ENCODE peak calls at places on chromosomes 7 and 10, in seven cellular contexts. One of them, this sample, is unnamed.

GRCh38 chr10:93751832-93752231 is 5.9 kb upstream of the LGI1 start:
- DNase-seq in cardiac fibroblast: peak
- DNase-seq in epithelial cell of esophagus: peak
- DNase-seq in GM12865: peak
- DNase-seq in astrocyte of the spinal cord: peak
- DNase-seq in mammary epithelial cell: peak
- DNase-seq in CD8-positive, alpha-beta T cell: no peak
- DNase-seq in this sample: peak

GRCh38 chr10:103614511-103615158 is 121.1 kb downstream of the NEURL1 start:
- DNase-seq in epithelial cell of esophagus: no peak
- DNase-seq in GM12865: no peak
- DNase-seq in astrocyte of the spinal cord: no peak
- DNase-seq in mammary epithelial cell: no peak
- DNase-seq in CD8-positive, alpha-beta T cell: no peak
- DNase-seq in cardiac fibroblast: peak
- DNase-seq in this sample: peak

GRCh38 chr7:46206474-46207060 is 285.5 kb upstream of the IGFBP3 start:
- DNase-seq in cardiac fibroblast: no peak
- DNase-seq in astrocyte of the spinal cord: no peak
- DNase-seq in GM12865: peak
- DNase-seq in epithelial cell of esophagus: no peak
- DNase-seq in mammary epithelial cell: peak
- DNase-seq in CD8-positive, alpha-beta T cell: no peak
- DNase-seq in this sample: no peak

GRCh38 chr10:63866075-63866746 is 345.0 kb downstream of the REEP3 start:
- DNase-seq in astrocyte of the spinal cord: peak
- DNase-seq in GM12865: peak
- DNase-seq in mammary epithelial cell: peak
- DNase-seq in epithelial cell of esophagus: peak
- DNase-seq in CD8-positive, alpha-beta T cell: peak
- DNase-seq in cardiac fibroblast: peak
- DNase-seq in this sample: peak

GRCh38 chr7:45021604-45022296 is 21.7 kb downstream of the CCM2 start:
- DNase-seq in cardiac fibroblast: peak
- DNase-seq in CD8-positive, alpha-beta T cell: no peak
- DNase-seq in epithelial cell of esophagus: peak
- DNase-seq in astrocyte of the spinal cord: peak
- DNase-seq in mammary epithelial cell: peak
- DNase-seq in GM12865: peak
- DNase-seq in this sample: peak

GRCh38 chr10:95400789-95401188 is 110.0 kb upstream of the PDLIM1 start:
- DNase-seq in cardiac fibroblast: no peak
- DNase-seq in mammary epithelial cell: no peak
- DNase-seq in CD8-positive, alpha-beta T cell: no peak
- DNase-seq in astrocyte of the spinal cord: no peak
- DNase-seq in epithelial cell of esophagus: no peak
- DNase-seq in GM12865: no peak
- DNase-seq in this sample: no peak

GRCh38 chr7:44391171-44391570 is 65.8 kb upstream of the CAMK2B start:
- DNase-seq in epithelial cell of esophagus: no peak
- DNase-seq in GM12865: no peak
- DNase-seq in mammary epithelial cell: no peak
- DNase-seq in astrocyte of the spinal cord: no peak
- DNase-seq in CD8-positive, alpha-beta T cell: no peak
- DNase-seq in cardiac fibroblast: no peak
- DNase-seq in this sample: no peak

GRCh38 chr10:15210521-15210920 is 42.0 kb upstream of the NMT2 start:
- DNase-seq in astrocyte of the spinal cord: no peak
- DNase-seq in CD8-positive, alpha-beta T cell: no peak
- DNase-seq in GM12865: no peak
- DNase-seq in cardiac fibroblast: no peak
- DNase-seq in mammary epithelial cell: no peak
- DNase-seq in epithelial cell of esophagus: no peak
- DNase-seq in this sample: no peak

GRCh38 chr10:79178614-79179403 is 110.0 kb downstream of the ZMIZ1 start:
- DNase-seq in epithelial cell of esophagus: no peak
- DNase-seq in CD8-positive, alpha-beta T cell: no peak
- DNase-seq in cardiac fibroblast: peak
- DNase-seq in mammary epithelial cell: no peak
- DNase-seq in GM12865: no peak
- DNase-seq in astrocyte of the spinal cord: peak
- DNase-seq in this sample: peak

GRCh38 chr10:73495226-73495883 is 469 bp downstream of the PPP3CB start:
- DNase-seq in GM12865: peak
- DNase-seq in epithelial cell of esophagus: peak
- DNase-seq in cardiac fibroblast: peak
- DNase-seq in CD8-positive, alpha-beta T cell: peak
- DNase-seq in astrocyte of the spinal cord: peak
- DNase-seq in mammary epithelial cell: peak
- DNase-seq in this sample: peak

GRCh38 chr7:132084776-132085388 is 491.4 kb downstream of the PLXNA4 start:
- DNase-seq in GM12865: no peak
- DNase-seq in cardiac fibroblast: peak
- DNase-seq in astrocyte of the spinal cord: no peak
- DNase-seq in CD8-positive, alpha-beta T cell: no peak
- DNase-seq in mammary epithelial cell: no peak
- DNase-seq in epithelial cell of esophagus: no peak
- DNase-seq in this sample: no peak

GRCh38 chr10:86872757-86873156 is 84.7 kb downstream of the MMRN2 start:
- DNase-seq in mammary epithelial cell: no peak
- DNase-seq in CD8-positive, alpha-beta T cell: no peak
- DNase-seq in epithelial cell of esophagus: no peak
- DNase-seq in astrocyte of the spinal cord: peak
- DNase-seq in GM12865: no peak
- DNase-seq in cardiac fibroblast: peak
- DNase-seq in this sample: no peak

GRCh38 chr10:123496336-123496735 is 169.8 kb upstream of the GPR26 start:
- DNase-seq in astrocyte of the spinal cord: no peak
- DNase-seq in epithelial cell of esophagus: no peak
- DNase-seq in CD8-positive, alpha-beta T cell: no peak
- DNase-seq in mammary epithelial cell: no peak
- DNase-seq in GM12865: no peak
- DNase-seq in cardiac fibroblast: no peak
- DNase-seq in this sample: no peak

GRCh38 chr10:87925570-87925969 is 62.1 kb downstream of the PTEN start:
- DNase-seq in epithelial cell of esophagus: peak
- DNase-seq in CD8-positive, alpha-beta T cell: no peak
- DNase-seq in astrocyte of the spinal cord: peak
- DNase-seq in mammary epithelial cell: peak
- DNase-seq in GM12865: no peak
- DNase-seq in cardiac fibroblast: peak
- DNase-seq in this sample: peak

GRCh38 chr7:94313926-94314325 is 80.8 kb upstream of the COL1A2 start:
- DNase-seq in mammary epithelial cell: no peak
- DNase-seq in GM12865: no peak
- DNase-seq in epithelial cell of esophagus: no peak
- DNase-seq in CD8-positive, alpha-beta T cell: no peak
- DNase-seq in cardiac fibroblast: peak
- DNase-seq in astrocyte of the spinal cord: peak
- DNase-seq in this sample: peak

GRCh38 chr7:77944183-77945182 is 145.9 kb downstream of the PHTF2 start:
- DNase-seq in CD8-positive, alpha-beta T cell: no peak
- DNase-seq in cardiac fibroblast: no peak
- DNase-seq in astrocyte of the spinal cord: no peak
- DNase-seq in epithelial cell of esophagus: no peak
- DNase-seq in mammary epithelial cell: no peak
- DNase-seq in GM12865: no peak
- DNase-seq in this sample: no peak

GRCh38 chr7:23530901-23531793 is 634 bp downstream of the TRA2A start:
- DNase-seq in epithelial cell of esophagus: peak
- DNase-seq in GM12865: peak
- DNase-seq in cardiac fibroblast: peak
- DNase-seq in astrocyte of the spinal cord: peak
- DNase-seq in mammary epithelial cell: peak
- DNase-seq in CD8-positive, alpha-beta T cell: peak
- DNase-seq in this sample: peak

GRCh38 chr7:23533160-23533559 is 1.4 kb upstream of the TRA2A start:
- DNase-seq in epithelial cell of esophagus: no peak
- DNase-seq in mammary epithelial cell: no peak
- DNase-seq in cardiac fibroblast: no peak
- DNase-seq in CD8-positive, alpha-beta T cell: no peak
- DNase-seq in GM12865: no peak
- DNase-seq in astrocyte of the spinal cord: no peak
- DNase-seq in this sample: peak

GRCh38 chr7:23531794-23532489 is at the start of gene TRA2A:
- DNase-seq in CD8-positive, alpha-beta T cell: peak
- DNase-seq in epithelial cell of esophagus: peak
- DNase-seq in astrocyte of the spinal cord: peak
- DNase-seq in cardiac fibroblast: peak
- DNase-seq in mammary epithelial cell: peak
- DNase-seq in GM12865: peak
- DNase-seq in this sample: peak

GRCh38 chr7:23530355-23530754 is 1.4 kb downstream of the TRA2A start:
- DNase-seq in GM12865: peak
- DNase-seq in epithelial cell of esophagus: peak
- DNase-seq in astrocyte of the spinal cord: peak
- DNase-seq in CD8-positive, alpha-beta T cell: no peak
- DNase-seq in mammary epithelial cell: peak
- DNase-seq in cardiac fibroblast: peak
- DNase-seq in this sample: peak

DNA sequence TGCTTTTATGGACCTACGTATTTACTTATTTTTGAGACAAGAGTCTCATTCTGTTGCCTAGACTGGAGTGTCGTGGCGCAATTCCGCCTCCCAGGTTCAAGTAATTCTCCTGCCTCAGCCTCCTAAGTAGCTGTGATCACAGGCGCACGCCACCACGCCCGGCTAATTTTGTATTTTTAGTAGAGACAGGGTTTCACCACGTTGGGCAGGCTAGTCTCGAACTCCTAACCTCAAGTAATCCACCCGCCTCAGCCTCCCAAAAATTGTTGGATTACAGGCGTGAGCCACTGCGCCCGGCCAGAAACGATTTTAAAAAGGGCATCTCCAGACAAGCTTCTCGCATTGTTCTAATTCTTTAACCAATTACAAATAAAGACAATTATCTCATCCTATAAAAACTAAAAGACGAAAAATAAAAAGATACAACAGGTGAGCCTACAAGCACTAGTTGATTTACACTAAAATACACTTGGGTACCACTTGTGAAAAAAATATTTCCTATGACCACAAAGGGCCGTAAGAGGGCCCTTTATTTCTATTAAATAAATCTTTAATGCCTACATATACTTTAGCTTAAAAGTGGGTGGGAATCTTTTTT is 2.4 kb downstream of the TRA2A start:
- DNase-seq in astrocyte of the spinal cord: no peak
- DNase-seq in CD8-positive, alpha-beta T cell: no peak
- DNase-seq in cardiac fibroblast: no peak
- DNase-seq in mammary epithelial cell: no peak
- DNase-seq in epithelial cell of esophagus: no peak
- DNase-seq in GM12865: no peak
- DNase-seq in this sample: no peak
- H3K4me3 ChIP-seq in astrocyte of the spinal cord: peak
- H3K4me3 ChIP-seq in CD8-positive, alpha-beta T cell: no peak
- H3K4me3 ChIP-seq in cardiac fibroblast: peak
- H3K4me3 ChIP-seq in mammary epithelial cell: peak
- H3K4me3 ChIP-seq in epithelial cell of esophagus: peak
- H3K4me3 ChIP-seq in GM12865: peak
- H3K4me3 ChIP-seq in this sample: peak

DNA sequence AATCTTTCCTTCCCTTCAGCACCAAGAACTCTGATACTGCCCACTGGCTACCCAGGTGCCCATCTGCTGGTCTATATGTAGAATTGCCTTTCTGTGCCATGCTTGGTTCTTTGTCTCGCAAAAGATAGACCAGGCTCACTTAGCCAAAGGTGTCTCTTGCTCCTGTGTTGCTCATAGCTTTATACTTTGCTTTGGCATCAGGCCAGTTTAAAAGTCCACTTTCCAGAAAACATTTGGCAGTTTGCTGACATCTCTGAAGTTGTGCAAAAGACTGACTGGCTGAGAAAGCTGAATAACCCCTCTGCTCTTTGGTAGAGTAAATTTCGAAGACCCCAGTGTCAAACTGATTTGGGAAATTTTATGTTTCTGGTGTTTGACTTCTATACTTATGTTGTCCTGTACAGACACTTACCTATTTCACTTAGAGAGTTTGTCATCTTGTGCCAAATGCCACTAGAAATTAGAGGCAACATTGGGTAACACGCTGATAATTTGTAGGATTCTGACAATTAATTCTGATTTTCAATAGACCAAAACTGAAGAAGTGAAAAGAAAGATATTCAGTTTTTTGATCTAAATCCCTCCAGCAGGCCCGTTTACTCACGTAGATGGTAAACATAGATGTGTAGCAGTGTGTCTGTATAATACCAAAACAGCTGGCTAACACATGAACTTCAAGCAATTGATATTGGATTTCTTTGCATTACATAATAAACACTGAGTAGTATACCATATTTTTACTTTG is 91.1 kb downstream of the CPED1 start:
- DNase-seq in cardiac fibroblast: peak
- DNase-seq in epithelial cell of esophagus: peak
- DNase-seq in mammary epithelial cell: no peak
- DNase-seq in astrocyte of the spinal cord: peak
- DNase-seq in GM12865: no peak
- DNase-seq in CD8-positive, alpha-beta T cell: no peak
- DNase-seq in this sample: peak
- TF ChIP-seq CTCF in cardiac fibroblast: peak
- TF ChIP-seq CTCF in epithelial cell of esophagus: peak
- TF ChIP-seq CTCF in mammary epithelial cell: peak
- TF ChIP-seq CTCF in astrocyte of the spinal cord: peak
- TF ChIP-seq CTCF in GM12865: no peak
- TF ChIP-seq CTCF in CD8-positive, alpha-beta T cell: no peak
- TF ChIP-seq CTCF in this sample: peak

GRCh38 chr7:29793507-29793906 is 12.8 kb upstream of the WIPF3 start:
- DNase-seq in GM12865: no peak
- DNase-seq in astrocyte of the spinal cord: no peak
- DNase-seq in CD8-positive, alpha-beta T cell: no peak
- DNase-seq in epithelial cell of esophagus: no peak
- DNase-seq in cardiac fibroblast: no peak
- DNase-seq in mammary epithelial cell: no peak
- DNase-seq in this sample: no peak
- H3K4me3 ChIP-seq in GM12865: no peak
- H3K4me3 ChIP-seq in astrocyte of the spinal cord: no peak
- H3K4me3 ChIP-seq in CD8-positive, alpha-beta T cell: no peak
- H3K4me3 ChIP-seq in epithelial cell of esophagus: no peak
- H3K4me3 ChIP-seq in cardiac fibroblast: no peak
- H3K4me3 ChIP-seq in mammary epithelial cell: no peak
- H3K4me3 ChIP-seq in this sample: no peak

DNA sequence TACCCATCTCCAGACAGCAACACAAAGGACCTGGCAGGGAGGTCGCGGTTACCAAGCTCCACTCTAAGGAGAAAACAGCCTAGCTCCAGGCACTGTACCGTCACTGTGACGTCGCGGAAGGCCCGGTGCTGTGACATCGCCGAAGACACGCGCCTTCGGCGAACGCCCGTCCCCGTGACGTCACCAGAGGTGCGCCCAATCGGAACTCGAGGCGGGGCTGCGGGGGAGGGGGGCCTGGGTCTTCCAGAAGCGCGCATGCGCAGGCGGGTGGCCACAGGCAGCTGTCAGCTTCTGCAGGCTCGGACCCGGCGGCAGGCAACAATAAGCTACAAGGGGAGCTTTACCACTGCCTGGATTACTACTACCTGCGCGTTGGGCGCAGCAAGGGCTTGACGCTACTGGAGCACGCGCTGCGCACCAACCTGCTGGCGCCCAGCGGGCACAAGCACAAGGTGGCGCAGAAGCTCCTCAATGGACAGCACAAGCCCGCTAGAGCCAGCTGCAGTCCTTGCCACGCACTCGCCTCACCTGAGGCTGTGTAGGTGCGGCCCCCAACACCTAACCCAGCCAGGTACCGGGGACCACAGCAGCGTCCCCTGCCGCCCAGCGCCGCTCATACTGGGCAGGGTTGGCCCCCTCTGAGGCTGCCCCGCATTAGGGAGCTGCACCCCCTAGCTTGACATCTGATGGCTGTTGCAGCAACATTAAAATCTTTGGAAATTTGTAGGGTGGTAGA is 208.4 kb downstream of the TPST1 start:
- DNase-seq in CD8-positive, alpha-beta T cell: peak
- DNase-seq in cardiac fibroblast: peak
- DNase-seq in GM12865: peak
- DNase-seq in mammary epithelial cell: peak
- DNase-seq in epithelial cell of esophagus: peak
- DNase-seq in astrocyte of the spinal cord: peak
- DNase-seq in this sample: peak
- TF ChIP-seq CTCF in CD8-positive, alpha-beta T cell: peak
- TF ChIP-seq CTCF in cardiac fibroblast: peak
- TF ChIP-seq CTCF in GM12865: peak
- TF ChIP-seq CTCF in mammary epithelial cell: peak
- TF ChIP-seq CTCF in epithelial cell of esophagus: peak
- TF ChIP-seq CTCF in astrocyte of the spinal cord: peak
- TF ChIP-seq CTCF in this sample: peak